ENCODE peak calls at places on chromosomes 5 and 9, in seven cellular contexts. H is AG20443; Y is hippocampal formation; B is BE2C; L is CD4-positive, alpha-beta T cell; P is ovary; O is psoas muscle. X is an unnamed sample.

GRCh38 chr9:104948277-104948676 is 20.3 kb upstream of the ABCA1 start:
- DNase-seq in H (no peak), Y (no peak), B (no peak), L (no peak), P (no peak), O (no peak), X (no peak)

GRCh38 chr5:57700072-57700471 is 217.5 kb upstream of the ACTBL2 start:
- DNase-seq in H (no peak), Y (no peak), B (no peak), L (no peak), P (no peak), O (no peak), X (no peak)

GRCh38 chr9:126338945-126339344 is 12.3 kb downstream of the MVB12B start:
- DNase-seq in H (no peak), Y (no peak), B (no peak), L (no peak), P (no peak), O (no peak), X (no peak)

GRCh38 chr5:43227655-43228054 is 35.6 kb downstream of the NIM1K start:
- DNase-seq in H (peak), Y (no peak), B (no peak), L (no peak), P (no peak), O (no peak), X (no peak)

GRCh38 chr9:5953743-5954707 is 61.4 kb downstream of the RANBP6 start:
- DNase-seq in H (no peak), Y (no peak), B (no peak), L (no peak), P (no peak), O (no peak), X (no peak)

GRCh38 chr9:130240410-130241197 is 25.0 kb upstream of the HMCN2 start:
- DNase-seq in H (peak), Y (peak), B (peak), L (no peak), P (no peak), O (no peak), X (no peak)

GRCh38 chr5:17190242-17190778 is 27.1 kb upstream of the BASP1 start:
- DNase-seq in H (peak), Y (peak), B (no peak), L (no peak), P (peak), O (no peak), X (no peak)

GRCh38 chr5:177471610-177472356 is 1.7 kb downstream of the DBN1 start:
- DNase-seq in H (peak), Y (no peak), B (no peak), L (no peak), P (no peak), O (peak), X (peak)

GRCh38 chr9:65449423-65449822 is 164.4 kb upstream of the FOXD4L5 start:
- DNase-seq in H (no peak), Y (no peak), B (no peak), L (no peak), P (no peak), O (no peak), X (no peak)

X was measured in left ventricle myocardium superior.